ENCODE peak calls at places on chromosomes 6 and 20, in four cellular contexts. M is A549, Z is GM12878, H is K562. T is an unnamed sample.
A peak's percentile ranks its signal among the peaks of the same experiment; 100 is the strongest.

GRCh38 chr6:127690092-127690491 is 113.1 kb downstream of the C6orf58 start:
- DNase-seq in Z (no peak), H (no peak), M (peak; percentile 19), T (peak; percentile 14)

GRCh38 chr20:36074983-36075382 is 79.6 kb upstream of the EPB41L1 start:
- DNase-seq in H (no peak), Z (no peak), M (no peak), T (no peak)

GRCh38 chr6:110878751-110879539 is 4.4 kb downstream of the AMD1 start:
- DNase-seq in Z (no peak), H (no peak), M (peak; percentile 48), T (peak; percentile 64)

GRCh38 chr6:20448828-20449227 is 47.1 kb downstream of the E2F3 start:
- DNase-seq in Z (no peak), H (no peak), M (no peak), T (no peak)

GRCh38 chr6:151437401-151437800 is 14.5 kb downstream of the RMND1 start:
- DNase-seq in M (no peak), H (no peak), Z (no peak), T (no peak)

GRCh38 chr20:40016884-40017283 is 672.2 kb downstream of the MAFB start:
- DNase-seq in M (no peak), Z (no peak), H (no peak), T (no peak)

GRCh38 chr6:27472182-27472616 is 706 bp downstream of the ZNF184 start:
- DNase-seq in Z (peak; percentile 62), H (peak; percentile 60), M (peak; percentile 82), T (peak; percentile 87)

GRCh38 chr6:137873273-137873762 is 6.3 kb downstream of the TNFAIP3 start:
- DNase-seq in Z (peak; percentile 95), H (no peak), M (peak; percentile 82), T (peak; percentile 86)

GRCh38 chr20:11329271-11329670 is 588.4 kb upstream of the BTBD3 start:
- DNase-seq in H (no peak), Z (no peak), M (no peak), T (no peak)

GRCh38 chr6:118886641-118887040 is 7.3 kb upstream of the ASF1A start:
- DNase-seq in H (no peak), M (no peak), Z (no peak), T (no peak)

GRCh38 chr6:2166717-2167116 is 78.7 kb downstream of the GMDS start:
- DNase-seq in Z (no peak), M (peak; percentile 45), H (no peak), T (no peak)

GRCh38 chr6:107116328-107116892 is 1.1 kb upstream of the BEND3 start:
- DNase-seq in Z (no peak), M (peak; percentile 18), H (peak; percentile 18), T (peak; percentile 86)

GRCh38 chr6:131807644-131808459 is at the start of gene ENPP1:
- DNase-seq in Z (no peak), H (peak; percentile 77), M (peak; percentile 63), T (no peak)

GRCh38 chr20:10848810-10849370 is 175.1 kb upstream of the JAG1 start:
- DNase-seq in M (peak; percentile 92), Z (peak; percentile 11), H (no peak), T (peak; percentile 56)

GRCh38 chr20:50605136-50605535 is 86.2 kb downstream of the RIPOR3 start:
- DNase-seq in M (no peak), H (no peak), Z (no peak), T (no peak)

GRCh38 chr6:4413073-4413472 is 277.7 kb upstream of the ECI2 start:
- DNase-seq in Z (no peak), H (no peak), M (no peak), T (no peak)

GRCh38 chr20:52372169-52372568 is 180.6 kb upstream of the ZFP64 start:
- DNase-seq in H (no peak), Z (no peak), M (no peak), T (no peak)

GRCh38 chr20:59819496-59820203 is 113.8 kb downstream of the SYCP2 start:
- DNase-seq in Z (no peak), H (no peak), M (no peak), T (no peak)

GRCh38 chr6:27138837-27139752 is 108.4 kb upstream of the PRSS16 start:
- DNase-seq in M (peak; percentile 84), Z (peak; percentile 95), H (peak; percentile 56), T (peak; percentile 98)

GRCh38 chr20:59365611-59366284 is 65.3 kb downstream of the EDN3 start:
- DNase-seq in M (no peak), Z (no peak), H (no peak), T (no peak)

GRCh38 chr20:37275125-37275524 is 13.5 kb upstream of the GHRH start:
- DNase-seq in M (no peak), Z (no peak), H (no peak), T (peak; percentile 87)

GRCh38 chr6:18241208-18241836 is 23.0 kb downstream of the DEK start:
- DNase-seq in Z (no peak), H (no peak), M (no peak), T (no peak)

GRCh38 chr20:18176318-18176785 is 38.7 kb downstream of the KAT14 start:
- DNase-seq in H (peak; percentile 7), M (peak; percentile 18), Z (no peak), T (peak; percentile 49)

GRCh38 chr20:8131598-8132014 is 460 bp upstream of the PLCB1 start:
- DNase-seq in Z (no peak), H (no peak), M (no peak), T (no peak)

GRCh38 chr6:158021376-158021775 is 39.7 kb downstream of the SYNJ2 start:
- DNase-seq in Z (no peak), H (no peak), M (no peak), T (no peak)

GRCh38 chr6:130018830-130019795 is 732 bp downstream of the L3MBTL3 start:
- DNase-seq in H (peak; percentile 44), M (peak; percentile 26), Z (no peak), T (peak; percentile 62)

GRCh38 chr6:17865798-17866725 is 121.4 kb downstream of the KIF13A start:
- DNase-seq in Z (no peak), M (peak; percentile 91), H (no peak), T (no peak)

GRCh38 chr6:968791-969190 is 275.9 kb upstream of the EXOC2 start:
- DNase-seq in H (no peak), Z (no peak), M (no peak), T (no peak)

GRCh38 chr6:156651438-156651837 is 125.7 kb upstream of the ARID1B start:
- DNase-seq in Z (no peak), H (no peak), M (no peak), T (no peak)

DNA sequence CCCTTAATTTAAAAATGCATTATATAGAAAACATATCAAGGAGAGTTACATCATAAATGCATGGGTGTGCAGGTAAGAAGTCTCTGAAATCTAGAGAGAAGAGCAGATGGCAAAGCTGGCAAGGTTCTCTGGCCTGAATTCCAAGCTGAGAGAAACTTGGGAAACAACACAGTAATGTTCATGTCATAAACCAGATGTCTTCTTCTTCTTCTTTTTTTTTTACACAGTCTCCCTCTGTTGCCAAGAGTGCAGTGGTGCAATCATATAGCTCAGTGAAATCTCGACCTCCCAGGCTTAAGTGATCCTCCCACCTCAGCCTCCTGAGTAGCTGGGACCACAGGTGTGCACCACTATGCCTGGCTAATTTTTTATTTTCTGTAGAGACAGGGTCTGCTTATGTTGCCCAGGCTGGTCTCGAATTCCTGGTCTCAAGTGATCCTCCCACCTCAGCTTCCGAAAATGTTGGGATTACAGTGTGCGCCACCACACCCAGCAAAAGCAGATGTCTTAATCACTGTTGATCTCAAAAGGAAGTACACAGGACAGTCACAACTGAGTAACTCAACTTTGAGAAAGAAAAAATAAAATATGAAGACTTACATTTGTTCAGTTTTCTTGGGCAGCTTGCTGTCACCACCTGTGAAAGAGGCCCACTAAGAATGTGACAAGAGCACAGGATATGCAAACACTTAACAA is 77.3 kb downstream of the DNAAF9 start:
- DNase-seq in Z (no peak), H (no peak), M (peak; percentile 27), T (peak; percentile 36)
- TF ChIP-seq MAX in Z (no peak), H (no peak), M (no peak), T (no peak)

GRCh38 chr6:88780714-88781389 is 182.6 kb downstream of the RNGTT start:
- DNase-seq in H (peak; percentile 50), M (peak; percentile 61), Z (peak; percentile 63), T (peak; percentile 83)

GRCh38 chr6:88785478-88785877 is 177.9 kb downstream of the RNGTT start:
- DNase-seq in M (no peak), H (no peak), Z (no peak), T (no peak)
- H3K4me3 ChIP-seq in M (no peak overlapping the region), H (no peak overlapping the region), Z (no peak overlapping the region), T (no peak overlapping the region)

GRCh38 chr6:31271641-31272357 is at the start of gene HLA-C:
- DNase-seq in Z (peak; percentile 95), H (peak; percentile 52), M (peak; percentile 86), T (peak; percentile 95)
- TF ChIP-seq POLR2A in Z (peak; percentile 95), H (no peak), M (no peak), T (no peak)

GRCh38 chr20:48171626-48172025 is 386.3 kb upstream of the SULF2 start:
- DNase-seq in H (no peak), Z (no peak), M (no peak), T (no peak)
- TF ChIP-seq MAX in H (no peak), Z (no peak), M (no peak), T (no peak)

GRCh38 chr6:33297406-33297955 is 1.3 kb downstream of the RGL2 start:
- DNase-seq in H (peak; percentile 64), Z (no peak), M (no peak), T (peak; percentile 69)

GRCh38 chr6:33297956-33298772 is 578 bp downstream of the RGL2 start:
- DNase-seq in M (peak; percentile 81), Z (no peak), H (peak; percentile 87), T (peak; percentile 83)

GRCh38 chr6:33298773-33299236 is at the start of gene RGL2:
- DNase-seq in M (peak; percentile 40), Z (no peak), H (peak; percentile 82), T (peak; percentile 92)

GRCh38 chr6:33295621-33296369 is 2.9 kb downstream of the RGL2 start:
- DNase-seq in H (no peak), Z (no peak), M (no peak), T (no peak)

GRCh38 chr6:33296797-33297405 is 1.8 kb downstream of the RGL2 start:
- DNase-seq in Z (no peak), M (no peak), H (no peak), T (no peak)
- H3K4me3 ChIP-seq in Z (peak overlapping the region; percentile 100), M (no peak overlapping the region), H (peak overlapping the region; percentile 64), T (peak overlapping the region; percentile 83)